ENCODE peak calls at places on chromosomes 2 and 18, in seven cellular contexts. One of them, this sample, is unnamed.
A peak's percentile ranks its signal among the peaks of the same experiment; 100 is the strongest.

GRCh38 chr2:208069186-208069585 is 43.9 kb upstream of the PLEKHM3 start:
- DNase-seq in CD8-positive, alpha-beta T cell: no peak
- DNase-seq in fibroblast of lung: peak; percentile 17
- DNase-seq in Peyer's patch: no peak
- DNase-seq in heart left ventricle: no peak
- DNase-seq in foreskin fibroblast: peak; percentile 29
- DNase-seq in A549: no peak
- DNase-seq in this sample: peak; percentile 33

GRCh38 chr2:74048147-74048546 is 63.4 kb downstream of the TET3 start:
- DNase-seq in CD8-positive, alpha-beta T cell: no peak
- DNase-seq in A549: no peak
- DNase-seq in Peyer's patch: no peak
- DNase-seq in foreskin fibroblast: no peak
- DNase-seq in heart left ventricle: no peak
- DNase-seq in fibroblast of lung: no peak
- DNase-seq in this sample: no peak

GRCh38 chr2:16275718-16276117 is 335.4 kb downstream of the MYCN start:
- DNase-seq in fibroblast of lung: no peak
- DNase-seq in A549: no peak
- DNase-seq in Peyer's patch: no peak
- DNase-seq in CD8-positive, alpha-beta T cell: no peak
- DNase-seq in heart left ventricle: no peak
- DNase-seq in foreskin fibroblast: no peak
- DNase-seq in this sample: no peak

GRCh38 chr2:148926291-148926961 is 51.4 kb downstream of the KIF5C start:
- DNase-seq in CD8-positive, alpha-beta T cell: peak; percentile 68
- DNase-seq in A549: peak; percentile 31
- DNase-seq in Peyer's patch: peak; percentile 74
- DNase-seq in heart left ventricle: no peak
- DNase-seq in foreskin fibroblast: peak; percentile 6
- DNase-seq in fibroblast of lung: peak; percentile 4
- DNase-seq in this sample: peak; percentile 11

GRCh38 chr18:21330122-21330701 is 88.2 kb downstream of the GREB1L start:
- DNase-seq in CD8-positive, alpha-beta T cell: no peak
- DNase-seq in foreskin fibroblast: peak; percentile 55
- DNase-seq in fibroblast of lung: peak; percentile 90
- DNase-seq in Peyer's patch: peak; percentile 76
- DNase-seq in A549: peak; percentile 62
- DNase-seq in heart left ventricle: peak; percentile 15
- DNase-seq in this sample: peak; percentile 87

GRCh38 chr2:73374243-73374642 is 11.4 kb upstream of the ALMS1 start:
- DNase-seq in fibroblast of lung: no peak
- DNase-seq in Peyer's patch: no peak
- DNase-seq in heart left ventricle: no peak
- DNase-seq in foreskin fibroblast: no peak
- DNase-seq in CD8-positive, alpha-beta T cell: no peak
- DNase-seq in A549: no peak
- DNase-seq in this sample: no peak

GRCh38 chr2:138086556-138086955 is 122.3 kb downstream of the HNMT start:
- DNase-seq in fibroblast of lung: peak; percentile 72
- DNase-seq in Peyer's patch: no peak
- DNase-seq in foreskin fibroblast: peak; percentile 43
- DNase-seq in A549: no peak
- DNase-seq in heart left ventricle: no peak
- DNase-seq in CD8-positive, alpha-beta T cell: no peak
- DNase-seq in this sample: peak; percentile 23

GRCh38 chr2:231648579-231649174 is 56.0 kb downstream of the TEX44 start:
- DNase-seq in Peyer's patch: peak; percentile 90
- DNase-seq in A549: peak; percentile 84
- DNase-seq in heart left ventricle: peak; percentile 70
- DNase-seq in foreskin fibroblast: no peak
- DNase-seq in CD8-positive, alpha-beta T cell: peak; percentile 62
- DNase-seq in fibroblast of lung: peak; percentile 36
- DNase-seq in this sample: peak; percentile 51

GRCh38 chr2:66534461-66534860 is 99.5 kb downstream of the MEIS1 start:
- DNase-seq in A549: no peak
- DNase-seq in Peyer's patch: no peak
- DNase-seq in foreskin fibroblast: no peak
- DNase-seq in CD8-positive, alpha-beta T cell: no peak
- DNase-seq in heart left ventricle: no peak
- DNase-seq in fibroblast of lung: peak; percentile 49
- DNase-seq in this sample: no peak

GRCh38 chr2:173048901-173049661 is 26.6 kb upstream of the MAP3K20 start:
- DNase-seq in heart left ventricle: peak; percentile 53
- DNase-seq in A549: peak; percentile 97
- DNase-seq in fibroblast of lung: peak; percentile 98
- DNase-seq in Peyer's patch: peak; percentile 87
- DNase-seq in foreskin fibroblast: peak; percentile 95
- DNase-seq in CD8-positive, alpha-beta T cell: no peak
- DNase-seq in this sample: peak; percentile 100

GRCh38 chr2:99864561-99865216 is 277.7 kb downstream of the AFF3 start:
- DNase-seq in heart left ventricle: no peak
- DNase-seq in CD8-positive, alpha-beta T cell: no peak
- DNase-seq in foreskin fibroblast: no peak
- DNase-seq in Peyer's patch: no peak
- DNase-seq in A549: no peak
- DNase-seq in fibroblast of lung: peak; percentile 70
- DNase-seq in this sample: peak; percentile 74

GRCh38 chr2:29705636-29706035 is 215.8 kb downstream of the ALK start:
- DNase-seq in fibroblast of lung: no peak
- DNase-seq in CD8-positive, alpha-beta T cell: no peak
- DNase-seq in A549: no peak
- DNase-seq in Peyer's patch: no peak
- DNase-seq in foreskin fibroblast: no peak
- DNase-seq in heart left ventricle: no peak
- DNase-seq in this sample: no peak

GRCh38 chr2:117712686-117713085 is 101.8 kb upstream of the DDX18 start:
- DNase-seq in Peyer's patch: no peak
- DNase-seq in fibroblast of lung: no peak
- DNase-seq in A549: no peak
- DNase-seq in heart left ventricle: peak; percentile 21
- DNase-seq in foreskin fibroblast: no peak
- DNase-seq in CD8-positive, alpha-beta T cell: no peak
- DNase-seq in this sample: no peak

GRCh38 chr2:192161670-192162290 is 33.0 kb downstream of the TMEFF2 start:
- DNase-seq in heart left ventricle: no peak
- DNase-seq in CD8-positive, alpha-beta T cell: no peak
- DNase-seq in fibroblast of lung: no peak
- DNase-seq in foreskin fibroblast: no peak
- DNase-seq in A549: no peak
- DNase-seq in Peyer's patch: no peak
- DNase-seq in this sample: no peak

DNA sequence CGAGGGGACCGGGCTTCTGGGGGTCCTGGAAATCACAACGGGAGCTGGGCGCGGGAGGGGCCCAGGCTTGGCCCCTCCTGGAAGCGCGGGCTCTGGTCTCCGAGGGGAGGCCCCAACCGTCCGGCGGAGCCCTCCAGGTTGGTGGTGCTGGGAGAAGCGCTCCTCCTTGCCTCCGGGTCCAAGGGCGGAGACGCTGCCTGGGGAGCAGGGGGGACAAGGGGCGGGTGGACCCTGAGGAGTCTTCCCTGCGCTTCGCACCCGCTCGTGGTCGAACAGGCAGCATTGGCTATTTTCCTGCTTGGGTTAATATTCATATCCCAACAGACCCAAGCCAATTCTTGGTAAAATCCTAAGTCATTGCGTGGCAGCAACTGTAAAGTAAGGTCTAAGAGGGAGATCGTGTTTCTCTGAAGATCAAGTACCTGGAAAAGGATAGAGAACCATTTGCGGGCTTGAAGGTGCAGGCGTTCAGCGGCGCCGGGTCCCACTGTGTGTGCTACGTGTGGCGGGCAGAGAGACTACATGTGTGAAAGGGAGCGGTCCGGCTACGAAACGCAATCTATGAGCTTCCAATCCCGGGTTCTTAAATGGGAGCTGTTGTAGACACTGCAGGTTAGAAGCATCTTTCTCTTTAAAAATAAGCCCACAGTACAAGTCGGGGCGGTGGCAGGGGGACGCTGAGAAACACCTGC is 805 bp downstream of the CIDEA start:
- DNase-seq in fibroblast of lung: no peak
- DNase-seq in foreskin fibroblast: no peak
- DNase-seq in Peyer's patch: no peak
- DNase-seq in A549: no peak
- DNase-seq in CD8-positive, alpha-beta T cell: no peak
- DNase-seq in heart left ventricle: no peak
- DNase-seq in this sample: no peak
- H3K4me3 ChIP-seq in fibroblast of lung: no peak overlapping the region
- H3K4me3 ChIP-seq in foreskin fibroblast: no peak overlapping the region
- H3K4me3 ChIP-seq in Peyer's patch: no peak overlapping the region
- H3K4me3 ChIP-seq in A549: no peak overlapping the region
- H3K4me3 ChIP-seq in CD8-positive, alpha-beta T cell: no peak overlapping the region
- H3K4me3 ChIP-seq in heart left ventricle: no peak overlapping the region
- H3K4me3 ChIP-seq in this sample: no peak overlapping the region

GRCh38 chr2:37880546-37880945 is 44.5 kb upstream of the RMDN2 start:
- DNase-seq in CD8-positive, alpha-beta T cell: no peak
- DNase-seq in fibroblast of lung: no peak
- DNase-seq in Peyer's patch: no peak
- DNase-seq in A549: no peak
- DNase-seq in foreskin fibroblast: no peak
- DNase-seq in heart left ventricle: no peak
- DNase-seq in this sample: no peak
- TF ChIP-seq CTCF in CD8-positive, alpha-beta T cell: no peak
- TF ChIP-seq CTCF in fibroblast of lung: no peak
- TF ChIP-seq CTCF in Peyer's patch: no peak
- TF ChIP-seq CTCF in A549: no peak
- TF ChIP-seq CTCF in foreskin fibroblast: no peak
- TF ChIP-seq CTCF in heart left ventricle: peak; percentile 6
- TF ChIP-seq CTCF in this sample: peak; percentile 1

GRCh38 chr2:233037078-233037477 is 4.6 kb downstream of the NEU2 start:
- DNase-seq in fibroblast of lung: peak; percentile 44
- DNase-seq in foreskin fibroblast: peak; percentile 39
- DNase-seq in heart left ventricle: no peak
- DNase-seq in Peyer's patch: no peak
- DNase-seq in CD8-positive, alpha-beta T cell: no peak
- DNase-seq in A549: no peak
- DNase-seq in this sample: peak; percentile 62
- H3K4me3 ChIP-seq in fibroblast of lung: no peak overlapping the region
- H3K4me3 ChIP-seq in foreskin fibroblast: no peak overlapping the region
- H3K4me3 ChIP-seq in heart left ventricle: no peak overlapping the region
- H3K4me3 ChIP-seq in Peyer's patch: no peak overlapping the region
- H3K4me3 ChIP-seq in CD8-positive, alpha-beta T cell: no peak overlapping the region
- H3K4me3 ChIP-seq in A549: no peak overlapping the region
- H3K4me3 ChIP-seq in this sample: no peak overlapping the region

GRCh38 chr2:167940745-167941507 is 306.5 kb downstream of the STK39 start:
- DNase-seq in A549: no peak
- DNase-seq in heart left ventricle: no peak
- DNase-seq in Peyer's patch: no peak
- DNase-seq in CD8-positive, alpha-beta T cell: no peak
- DNase-seq in foreskin fibroblast: no peak
- DNase-seq in fibroblast of lung: no peak
- DNase-seq in this sample: no peak
- TF ChIP-seq CTCF in A549: no peak
- TF ChIP-seq CTCF in heart left ventricle: no peak
- TF ChIP-seq CTCF in Peyer's patch: no peak
- TF ChIP-seq CTCF in CD8-positive, alpha-beta T cell: no peak
- TF ChIP-seq CTCF in foreskin fibroblast: no peak
- TF ChIP-seq CTCF in fibroblast of lung: no peak
- TF ChIP-seq CTCF in this sample: no peak

GRCh38 chr2:237160271-237160934 is 74.7 kb downstream of the COPS8 start:
- DNase-seq in foreskin fibroblast: no peak
- DNase-seq in heart left ventricle: no peak
- DNase-seq in A549: no peak
- DNase-seq in fibroblast of lung: no peak
- DNase-seq in CD8-positive, alpha-beta T cell: no peak
- DNase-seq in Peyer's patch: no peak
- DNase-seq in this sample: no peak

GRCh38 chr2:237165405-237166276 is 80.0 kb downstream of the COPS8 start:
- DNase-seq in heart left ventricle: no peak
- DNase-seq in CD8-positive, alpha-beta T cell: no peak
- DNase-seq in fibroblast of lung: peak; percentile 40
- DNase-seq in A549: peak; percentile 35
- DNase-seq in Peyer's patch: no peak
- DNase-seq in foreskin fibroblast: no peak
- DNase-seq in this sample: peak; percentile 74

GRCh38 chr2:237164474-237165047 is 78.9 kb downstream of the COPS8 start:
- DNase-seq in heart left ventricle: no peak
- DNase-seq in fibroblast of lung: no peak
- DNase-seq in A549: no peak
- DNase-seq in Peyer's patch: no peak
- DNase-seq in CD8-positive, alpha-beta T cell: no peak
- DNase-seq in foreskin fibroblast: no peak
- DNase-seq in this sample: no peak

GRCh38 chr2:237161239-237161638 is 75.5 kb downstream of the COPS8 start:
- DNase-seq in heart left ventricle: peak; percentile 61
- DNase-seq in CD8-positive, alpha-beta T cell: no peak
- DNase-seq in fibroblast of lung: no peak
- DNase-seq in A549: no peak
- DNase-seq in foreskin fibroblast: no peak
- DNase-seq in Peyer's patch: no peak
- DNase-seq in this sample: peak; percentile 98

GRCh38 chr2:237162959-237163358 is 77.3 kb downstream of the COPS8 start:
- DNase-seq in heart left ventricle: no peak
- DNase-seq in A549: no peak
- DNase-seq in foreskin fibroblast: no peak
- DNase-seq in fibroblast of lung: no peak
- DNase-seq in Peyer's patch: no peak
- DNase-seq in CD8-positive, alpha-beta T cell: no peak
- DNase-seq in this sample: no peak
- H3K4me3 ChIP-seq in heart left ventricle: no peak overlapping the region
- H3K4me3 ChIP-seq in A549: no peak overlapping the region
- H3K4me3 ChIP-seq in foreskin fibroblast: no peak overlapping the region
- H3K4me3 ChIP-seq in fibroblast of lung: no peak overlapping the region
- H3K4me3 ChIP-seq in Peyer's patch: no peak overlapping the region
- H3K4me3 ChIP-seq in CD8-positive, alpha-beta T cell: no peak overlapping the region
- H3K4me3 ChIP-seq in this sample: no peak overlapping the region

GRCh38 chr2:56108806-56109205 is 75.0 kb upstream of the CCDC85A start:
- DNase-seq in fibroblast of lung: no peak
- DNase-seq in heart left ventricle: no peak
- DNase-seq in foreskin fibroblast: no peak
- DNase-seq in Peyer's patch: no peak
- DNase-seq in CD8-positive, alpha-beta T cell: no peak
- DNase-seq in A549: no peak
- DNase-seq in this sample: no peak
- TF ChIP-seq CTCF in fibroblast of lung: no peak
- TF ChIP-seq CTCF in heart left ventricle: no peak
- TF ChIP-seq CTCF in foreskin fibroblast: no peak
- TF ChIP-seq CTCF in Peyer's patch: no peak
- TF ChIP-seq CTCF in CD8-positive, alpha-beta T cell: no peak
- TF ChIP-seq CTCF in A549: no peak
- TF ChIP-seq CTCF in this sample: no peak

DNA sequence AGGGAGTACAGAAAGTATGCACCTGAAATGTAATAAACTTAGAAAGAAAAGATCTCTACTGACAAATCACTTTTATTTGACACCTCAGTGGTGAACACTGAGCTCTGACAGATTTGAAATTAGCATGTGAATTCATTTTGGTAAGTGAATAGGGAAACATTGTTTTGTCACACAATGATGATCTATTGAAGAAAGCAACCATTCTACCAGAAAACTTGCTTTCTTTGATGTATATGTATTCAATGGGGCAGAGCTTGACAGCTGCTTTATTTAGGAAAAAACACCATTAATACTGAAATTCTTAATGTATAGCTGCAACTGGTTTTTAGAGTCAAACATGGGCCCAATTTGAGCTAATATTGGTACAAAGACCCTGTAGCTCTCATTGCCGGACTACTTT is 500.6 kb downstream of the CCDC85A start:
- DNase-seq in fibroblast of lung: no peak
- DNase-seq in CD8-positive, alpha-beta T cell: no peak
- DNase-seq in Peyer's patch: no peak
- DNase-seq in A549: no peak
- DNase-seq in foreskin fibroblast: no peak
- DNase-seq in heart left ventricle: no peak
- DNase-seq in this sample: no peak
- H3K4me3 ChIP-seq in fibroblast of lung: no peak overlapping the region
- H3K4me3 ChIP-seq in CD8-positive, alpha-beta T cell: no peak overlapping the region
- H3K4me3 ChIP-seq in Peyer's patch: no peak overlapping the region
- H3K4me3 ChIP-seq in A549: no peak overlapping the region
- H3K4me3 ChIP-seq in foreskin fibroblast: no peak overlapping the region
- H3K4me3 ChIP-seq in heart left ventricle: no peak overlapping the region
- H3K4me3 ChIP-seq in this sample: no peak overlapping the region